ENCODE peak calls at places on chromosomes 5 and 9, in six cellular contexts. S, V, N, T, D and M are unnamed samples.

GRCh38 chr5:152070591-152070990 is 145.9 kb upstream of the GLRA1 start:
- DNase-seq in S (no peak), V (no peak), N (no peak), T (no peak), D (no peak), M (no peak)

GRCh38 chr9:752201-752600 is 89.3 kb upstream of the DMRT1 start:
- DNase-seq in S (peak), V (peak), N (peak), T (no peak), D (peak), M (no peak)

GRCh38 chr9:121353246-121353975 is 16.6 kb downstream of the STOM start:
- DNase-seq in S (no peak), V (no peak), N (no peak), T (no peak), D (no peak), M (no peak)

GRCh38 chr5:60453186-60453976 is 246.6 kb downstream of the DEPDC1B start:
- DNase-seq in S (no peak), V (no peak), N (no peak), T (no peak), D (no peak), M (no peak)

GRCh38 chr9:22446950-22447606 is 454 bp downstream of the DMRTA1 start:
- DNase-seq in S (no peak), V (peak), N (peak), T (no peak), D (peak), M (peak)

GRCh38 chr9:75930766-75931311 is 40.4 kb downstream of the PCSK5 start:
- DNase-seq in S (peak), V (no peak), N (no peak), T (no peak), D (peak), M (no peak)

GRCh38 chr9:115118471-115119156 is 657 bp upstream of the TNC start:
- DNase-seq in S (peak), V (peak), N (peak), T (no peak), D (peak), M (peak)

GRCh38 chr5:38697013-38697412 is 140.6 kb upstream of the LIFR start:
- DNase-seq in S (peak), V (no peak), N (no peak), T (no peak), D (peak), M (no peak)

GRCh38 chr9:81902601-81903000 is 25.6 kb upstream of the SPATA31D4 start:
- DNase-seq in S (peak), V (no peak), N (no peak), T (no peak), D (peak), M (no peak)

GRCh38 chr5:140322751-140323731 is 20.1 kb upstream of the PFDN1 start:
- DNase-seq in S (peak), V (peak), N (peak), T (no peak), D (peak), M (no peak)

GRCh38 chr9:34686732-34687131 is 4.3 kb downstream of the CCL19 start:
- DNase-seq in S (peak), V (no peak), N (no peak), T (no peak), D (no peak), M (no peak)

GRCh38 chr5:132466453-132467291 is 23.9 kb downstream of the IRF1 start:
- DNase-seq in S (no peak), V (no peak), N (peak), T (peak), D (peak), M (no peak)

GRCh38 chr9:96646081-96646991 is 8.8 kb downstream of the PRXL2C start:
- DNase-seq in S (peak), V (peak), N (peak), T (no peak), D (peak), M (no peak)

GRCh38 chr5:91312698-91313097 is 70.4 kb downstream of the ARRDC3 start:
- DNase-seq in S (peak), V (no peak), N (no peak), T (no peak), D (peak), M (no peak)

GRCh38 chr5:72063219-72063819 is 44.0 kb upstream of the MAP1B start:
- DNase-seq in S (peak), V (no peak), N (peak), T (peak), D (peak), M (peak)

GRCh38 chr5:79255786-79256557 is 20.0 kb downstream of the JMY start:
- DNase-seq in S (peak), V (no peak), N (peak), T (no peak), D (peak), M (peak)

GRCh38 chr5:68126871-68127270 is 88.7 kb upstream of the PIK3R1 start:
- DNase-seq in S (no peak), V (peak), N (no peak), T (no peak), D (no peak), M (no peak)

GRCh38 chr5:72402381-72402890 is 82.3 kb downstream of the PTCD2 start:
- DNase-seq in S (peak), V (peak), N (no peak), T (no peak), D (peak), M (no peak)

GRCh38 chr9:14962193-14962899 is 52.1 kb upstream of the FREM1 start:
- DNase-seq in S (no peak), V (no peak), N (no peak), T (no peak), D (no peak), M (no peak)

GRCh38 chr9:119905706-119906105 is 536.5 kb upstream of the BRINP1 start:
- DNase-seq in S (no peak), V (no peak), N (no peak), T (no peak), D (peak), M (no peak)

GRCh38 chr5:92308679-92309078 is 925.6 kb upstream of the ARRDC3 start:
- DNase-seq in S (no peak), V (no peak), N (no peak), T (no peak), D (no peak), M (no peak)

GRCh38 chr9:123149067-123149466 is 115.6 kb downstream of the GPR21 start:
- DNase-seq in S (no peak), V (no peak), N (no peak), T (no peak), D (no peak), M (no peak)

GRCh38 chr9:117783828-117784227 is 79.6 kb downstream of the TLR4 start:
- DNase-seq in S (no peak), V (no peak), N (no peak), T (peak), D (no peak), M (no peak)

GRCh38 chr5:169862348-169862905 is 117.9 kb downstream of the INSYN2B start:
- DNase-seq in S (peak), V (no peak), N (no peak), T (no peak), D (peak), M (no peak)

GRCh38 chr5:148162038-148162437 is 6.3 kb upstream of the SPINK14 start:
- DNase-seq in S (no peak), V (no peak), N (no peak), T (no peak), D (no peak), M (no peak)

GRCh38 chr9:130740218-130741023 is 46.8 kb downstream of the EXOSC2 start:
- DNase-seq in S (no peak), V (no peak), N (no peak), T (no peak), D (no peak), M (no peak)

GRCh38 chr5:170169996-170170395 is 62.8 kb upstream of the C5orf58 start:
- DNase-seq in S (no peak), V (no peak), N (no peak), T (no peak), D (no peak), M (no peak)

GRCh38 chr5:55860268-55860667 is 9.1 kb downstream of the IL31RA start:
- DNase-seq in S (no peak), V (no peak), N (no peak), T (no peak), D (no peak), M (no peak)

GRCh38 chr5:16886366-16886736 is 49.7 kb downstream of the MYO10 start:
- DNase-seq in S (peak), V (peak), N (peak), T (no peak), D (peak), M (no peak)

GRCh38 chr5:16885635-16886365 is 50.3 kb downstream of the MYO10 start:
- DNase-seq in S (no peak), V (no peak), N (no peak), T (no peak), D (no peak), M (no peak)

GRCh38 chr5:16884595-16884994 is 51.5 kb downstream of the MYO10 start:
- DNase-seq in S (no peak), V (no peak), N (no peak), T (no peak), D (no peak), M (no peak)

GRCh38 chr5:16888694-16889124 is 47.4 kb downstream of the MYO10 start:
- DNase-seq in S (peak), V (peak), N (peak), T (no peak), D (peak), M (no peak)

GRCh38 chr5:16886793-16887345 is 49.2 kb downstream of the MYO10 start:
- DNase-seq in S (no peak), V (no peak), N (no peak), T (no peak), D (no peak), M (no peak)
- TF ChIP-seq CTCF in S (no peak), V (no peak), N (no peak), T (no peak), D (no peak), M (no peak)

GRCh38 chr5:126615286-126615685 is 14.5 kb downstream of the PHAX start:
- DNase-seq in S (no peak), V (no peak), N (no peak), T (peak), D (no peak), M (no peak)
- TF ChIP-seq CTCF in S (no peak), V (no peak), N (no peak), T (peak), D (no peak), M (no peak)

DNA sequence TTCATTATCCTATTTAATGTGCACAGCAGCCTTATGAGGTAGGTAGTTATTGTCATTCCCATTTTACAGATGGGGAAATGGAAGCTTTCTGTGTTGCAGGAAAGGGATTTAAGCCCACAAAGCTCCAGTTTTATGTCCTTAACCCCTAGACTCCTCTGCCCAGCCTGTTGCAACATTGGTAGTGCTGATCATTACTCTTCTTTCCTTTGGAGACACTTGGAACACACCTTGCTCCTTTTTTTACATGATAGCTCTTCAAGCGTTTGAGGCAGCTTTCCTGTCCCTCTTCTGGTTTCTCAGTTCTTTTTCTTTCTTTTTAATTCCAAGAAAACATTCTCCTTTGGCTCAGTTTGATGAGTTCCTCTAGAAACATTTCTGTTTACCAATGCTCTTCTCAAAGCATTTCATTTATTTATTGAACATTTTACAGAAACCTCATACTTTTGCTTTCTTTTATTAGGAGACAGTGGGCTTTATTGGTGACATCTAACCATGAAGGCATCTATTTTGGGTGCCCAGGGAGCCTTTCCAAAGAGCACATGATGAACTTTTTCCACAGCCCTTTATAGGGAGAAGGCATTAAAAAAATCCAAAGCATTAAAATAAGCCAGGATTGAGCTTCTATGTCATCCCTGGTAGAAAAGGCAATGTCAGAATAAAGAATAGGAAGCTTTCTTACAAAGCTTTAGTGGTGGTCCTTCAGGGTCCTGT is 218.0 kb downstream of the TMEM38B start:
- DNase-seq in S (no peak), V (no peak), N (no peak), T (no peak), D (no peak), M (no peak)
- TF ChIP-seq CTCF in S (no peak), V (no peak), N (no peak), T (no peak), D (no peak), M (no peak)

GRCh38 chr5:86807046-86807712 is 189.4 kb downstream of the COX7C start:
- DNase-seq in S (no peak), V (no peak), N (no peak), T (no peak), D (no peak), M (no peak)
- TF ChIP-seq CTCF in S (no peak), V (no peak), N (no peak), T (peak), D (no peak), M (no peak)

GRCh38 chr5:110625376-110625999 is 101.0 kb downstream of the TMEM232 start:
- DNase-seq in S (peak), V (peak), N (no peak), T (peak), D (peak), M (no peak)
- TF ChIP-seq CTCF in S (peak), V (no peak), N (no peak), T (peak), D (peak), M (peak)

GRCh38 chr9:134642385-134643181 is 980 bp downstream of the COL5A1 start:
- DNase-seq in S (peak), V (peak), N (peak), T (no peak), D (peak), M (peak)
- TF ChIP-seq CTCF in S (peak), V (peak), N (peak), T (no peak), D (peak), M (no peak)

GRCh38 chr5:151041577-151042268 is 21.3 kb downstream of the GPX3 start:
- DNase-seq in S (no peak), V (no peak), N (no peak), T (no peak), D (no peak), M (no peak)
- TF ChIP-seq CTCF in S (no peak), V (no peak), N (no peak), T (no peak), D (no peak), M (no peak)

GRCh38 chr5:5721881-5722280 is 299.4 kb downstream of the ICE1 start:
- DNase-seq in S (no peak), V (no peak), N (no peak), T (no peak), D (no peak), M (no peak)

GRCh38 chr5:5726401-5726800 is 303.9 kb downstream of the ICE1 start:
- DNase-seq in S (no peak), V (no peak), N (no peak), T (no peak), D (no peak), M (no peak)
- TF ChIP-seq CTCF in S (no peak), V (no peak), N (no peak), T (no peak), D (no peak), M (no peak)

GRCh38 chr9:38299856-38300255 is 92.6 kb upstream of the ALDH1B1 start:
- DNase-seq in S (no peak), V (no peak), N (no peak), T (no peak), D (no peak), M (no peak)

GRCh38 chr9:38298904-38299303 is 93.6 kb upstream of the ALDH1B1 start:
- DNase-seq in S (no peak), V (no peak), N (no peak), T (no peak), D (no peak), M (no peak)

GRCh38 chr9:38296853-38297252 is 95.6 kb upstream of the ALDH1B1 start:
- DNase-seq in S (no peak), V (no peak), N (no peak), T (no peak), D (no peak), M (no peak)

GRCh38 chr9:38295751-38296150 is 96.8 kb upstream of the ALDH1B1 start:
- DNase-seq in S (no peak), V (no peak), N (no peak), T (no peak), D (no peak), M (no peak)

GRCh38 chr9:38298503-38298902 is 94.0 kb upstream of the ALDH1B1 start:
- DNase-seq in S (no peak), V (no peak), N (no peak), T (no peak), D (no peak), M (no peak)
- TF ChIP-seq CTCF in S (no peak), V (no peak), N (no peak), T (no peak), D (no peak), M (no peak)